ENCODE peak calls at places on chromosomes 4 and X, in four cellular contexts. H is fibroblast of lung, F is Caco-2, B is sigmoid colon. X is an unnamed sample.

GRCh38 chr4:79913581-79913980 is 159.4 kb downstream of the ANTXR2 start:
- DNase-seq in H (peak), F (no peak), B (no peak), X (no peak)

GRCh38 chrX:75582511-75582910 is 59.7 kb upstream of the ZDHHC15 start:
- DNase-seq in H (no peak), F (no peak), B (no peak), X (no peak)

GRCh38 chr4:174757736-174758135 is 71.3 kb downstream of the GLRA3 start:
- DNase-seq in H (no peak), F (no peak), B (no peak), X (no peak)

GRCh38 chrX:16671005-16671404 is 21.0 kb downstream of the S100G start:
- DNase-seq in H (peak), F (no peak), B (no peak), X (no peak)

GRCh38 chrX:147476008-147476407 is 435.7 kb upstream of the FMR1 start:
- DNase-seq in H (no peak), F (no peak), B (no peak), X (no peak)

GRCh38 chr4:177080388-177080787 is 229.3 kb upstream of the NEIL3 start:
- DNase-seq in H (no peak), F (no peak), B (no peak), X (no peak)

GRCh38 chrX:148885203-148885602 is 384.8 kb downstream of the AFF2 start:
- DNase-seq in H (no peak), F (no peak), B (no peak), X (no peak)

GRCh38 chr4:118954246-118954645 is 65.6 kb downstream of the SYNPO2 start:
- DNase-seq in H (peak), F (no peak), B (no peak), X (no peak)

GRCh38 chrX:4830880-4831557 is 1117.6 kb upstream of the PRKX start:
- DNase-seq in H (no peak), F (peak), B (no peak), X (no peak)

GRCh38 chr4:157978680-157979361 is 194.0 kb downstream of the GASK1B start:
- DNase-seq in H (peak), F (no peak), B (no peak), X (no peak)

GRCh38 chrX:18886005-18886343 is 97.9 kb downstream of the PHKA2 start:
- DNase-seq in H (no peak), F (no peak), B (no peak), X (no peak)

GRCh38 chr4:138562544-138562961 is 320.4 kb upstream of the SLC7A11 start:
- DNase-seq in H (peak), F (no peak), B (no peak), X (no peak)

GRCh38 chrX:47218920-47219815 is 687 bp downstream of the CDK16 start:
- DNase-seq in H (peak), F (peak), B (peak), X (peak)

GRCh38 chr4:70666369-70666768 is at the start of gene JCHAIN:
- DNase-seq in H (peak), F (no peak), B (no peak), X (no peak)

GRCh38 chrX:101029665-101030064 is 22.2 kb downstream of the TRMT2B start:
- DNase-seq in H (no peak), F (no peak), B (no peak), X (no peak)

GRCh38 chr4:56613101-56613862 is 67.8 kb downstream of the HOPX start:
- DNase-seq in H (peak), F (no peak), B (no peak), X (no peak)

GRCh38 chr4:7251321-7251720 is 59.0 kb downstream of the SORCS2 start:
- DNase-seq in H (no peak), F (no peak), B (no peak), X (no peak)

GRCh38 chr4:78534286-78534955 is 17.1 kb upstream of the ANXA3 start:
- DNase-seq in H (no peak), F (no peak), B (no peak), X (no peak)

GRCh38 chrX:40414335-40414734 is 166.4 kb upstream of the ATP6AP2 start:
- DNase-seq in H (no peak), F (no peak), B (no peak), X (no peak)

GRCh38 chrX:14865201-14865600 is 7.7 kb downstream of the FANCB start:
- DNase-seq in H (peak), F (no peak), B (no peak), X (no peak)

GRCh38 chr4:3399277-3400194 is 42.2 kb upstream of the HGFAC start:
- DNase-seq in H (peak), F (no peak), B (peak), X (no peak)

GRCh38 chr4:1226167-1226514 is 22.8 kb downstream of the CTBP1 start:
- DNase-seq in H (no peak), F (no peak), B (no peak), X (no peak)

GRCh38 chrX:11770320-11770719 is 12.3 kb downstream of the MSL3 start:
- DNase-seq in H (peak), F (no peak), B (no peak), X (no peak)

GRCh38 chr4:136002316-136002715 is 1530.0 kb downstream of the PCDH18 start:
- DNase-seq in H (no peak), F (no peak), B (no peak), X (no peak)

DNA sequence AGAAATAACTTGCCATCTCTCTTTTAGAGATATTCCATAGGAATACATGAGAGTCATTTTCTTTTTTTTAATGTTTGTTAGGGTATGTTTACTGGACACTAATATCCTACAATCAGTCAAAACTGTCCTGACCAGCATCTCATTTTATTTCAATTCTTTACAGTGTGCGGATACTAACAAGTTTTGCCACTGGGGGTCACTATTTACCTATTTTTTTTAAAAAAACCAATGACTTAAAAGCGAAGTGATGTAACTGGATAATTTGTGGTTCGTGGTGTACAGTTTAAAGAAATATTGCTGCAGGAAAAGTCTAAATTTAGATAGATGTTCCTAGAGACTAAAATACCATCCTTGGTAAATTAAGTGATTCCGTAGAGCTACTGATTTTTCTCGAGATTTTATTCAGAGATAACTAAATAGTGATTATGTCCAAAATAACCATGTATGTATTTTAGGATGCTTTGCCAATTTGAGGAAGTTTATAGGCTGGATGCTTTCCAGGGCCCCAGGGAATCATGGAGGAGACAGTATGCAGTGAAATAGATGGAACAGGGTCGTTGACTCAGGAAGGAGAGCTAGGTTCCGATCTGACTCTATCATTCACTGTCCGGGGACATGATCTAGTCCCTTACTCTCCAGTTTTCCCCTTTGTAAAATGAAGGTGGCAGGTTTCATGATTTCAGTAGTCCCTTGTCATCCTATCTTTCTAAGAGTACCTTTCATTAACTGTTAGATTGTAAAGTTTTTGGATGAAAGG is 34.0 kb upstream of the GNPDA2 start:
- DNase-seq in H (peak), F (no peak), B (no peak), X (no peak)
- TF ChIP-seq CTCF in H (peak), F (peak), B (peak), X (peak)

DNA sequence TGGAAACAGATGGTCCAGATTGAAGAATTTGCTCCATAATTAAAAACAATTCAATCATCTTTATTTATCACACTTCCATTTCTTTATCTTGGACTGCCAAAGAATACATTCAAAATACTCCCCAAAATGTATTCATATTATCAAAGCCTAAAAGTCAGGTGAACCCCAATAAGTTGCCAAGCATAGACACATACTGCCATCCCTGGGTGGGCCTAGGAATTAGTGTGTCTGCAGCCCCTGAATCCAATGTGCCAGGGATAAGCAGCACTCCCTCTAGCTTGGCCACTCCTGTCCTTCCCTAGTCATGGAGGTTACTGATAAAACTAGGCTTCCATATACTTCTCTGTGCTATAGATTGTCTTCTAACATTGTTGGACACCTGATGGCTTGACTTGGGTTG is 199.9 kb downstream of the TENM3 start:
- DNase-seq in H (no peak), F (no peak), B (no peak), X (no peak)
- TF ChIP-seq CTCF in H (no peak), F (no peak), B (no peak), X (no peak)

DNA sequence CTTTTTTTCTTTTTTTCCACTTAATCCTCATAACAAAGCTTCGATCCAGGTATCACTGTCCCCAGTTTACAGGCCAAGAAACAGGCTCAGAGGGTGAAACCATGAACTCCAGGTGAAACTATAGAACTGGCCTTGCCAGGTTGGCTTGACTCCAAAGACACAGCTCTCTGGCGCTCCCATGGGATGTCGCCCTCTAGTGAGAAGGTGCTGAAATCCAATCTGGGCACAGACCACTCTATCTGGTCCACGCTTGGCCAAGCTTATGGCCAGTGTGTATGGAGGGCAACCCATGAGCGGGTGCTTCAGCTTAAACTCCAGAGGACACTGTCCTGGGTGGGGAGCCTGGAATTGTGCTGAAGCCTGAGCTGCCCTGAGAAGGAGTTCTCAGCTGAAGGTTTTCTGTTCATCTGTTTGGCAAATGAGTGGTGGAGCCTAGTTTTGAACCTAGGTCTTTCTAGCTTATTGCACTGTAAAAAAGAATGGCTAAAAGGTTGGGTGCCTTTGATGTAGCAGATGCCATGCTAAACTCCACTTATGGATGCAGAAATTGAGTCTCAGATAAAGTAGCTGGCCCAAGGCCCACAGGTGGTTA is 70.5 kb downstream of the SEL1L3 start:
- DNase-seq in H (no peak), F (peak), B (no peak), X (no peak)
- TF ChIP-seq CTCF in H (no peak), F (peak), B (no peak), X (no peak)

DNA sequence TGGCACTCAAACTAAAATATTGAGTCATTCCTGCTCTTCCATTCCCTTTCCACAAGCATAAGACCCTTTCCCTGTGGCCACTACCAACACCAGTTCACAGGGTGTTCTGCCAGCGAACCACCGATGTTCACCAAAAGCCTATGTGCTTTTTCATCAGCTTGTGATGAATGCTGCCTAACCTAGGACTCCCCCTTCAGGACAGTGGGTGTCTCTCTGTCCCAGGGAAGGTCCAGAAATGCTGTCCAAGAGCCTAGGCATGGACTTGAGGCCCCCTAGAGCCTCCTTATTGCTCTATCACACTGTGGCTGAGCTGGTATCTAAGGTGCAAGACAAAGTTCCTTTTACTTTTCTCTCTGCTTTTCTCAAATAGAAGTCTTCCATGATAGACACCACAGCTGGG is 1015.6 kb downstream of the PCDH19 start:
- DNase-seq in H (no peak), F (no peak), B (no peak), X (no peak)
- TF ChIP-seq CTCF in H (no peak), F (no peak), B (no peak), X (no peak)

DNA sequence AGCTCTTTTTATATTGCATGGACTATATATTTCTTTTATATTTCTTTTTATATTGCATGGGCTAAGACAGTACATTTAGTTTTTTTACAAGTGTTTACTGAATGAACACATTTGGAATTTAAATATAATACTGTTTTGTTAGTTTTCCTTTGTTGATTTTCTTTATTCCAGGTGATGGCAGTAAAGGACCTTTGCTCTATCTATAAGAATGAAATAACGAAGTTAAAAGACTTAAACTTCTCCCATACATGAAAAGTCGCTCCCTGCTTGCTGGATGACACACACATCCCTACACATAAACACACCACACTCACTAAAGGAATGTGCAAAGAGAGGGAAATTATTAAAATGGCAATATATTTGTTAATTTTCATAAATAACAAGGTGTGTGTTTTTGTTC is 102.5 kb upstream of the ANXA10 start:
- DNase-seq in H (no peak), F (no peak), B (no peak), X (no peak)
- TF ChIP-seq CTCF in H (no peak), F (no peak), B (no peak), X (no peak)

DNA sequence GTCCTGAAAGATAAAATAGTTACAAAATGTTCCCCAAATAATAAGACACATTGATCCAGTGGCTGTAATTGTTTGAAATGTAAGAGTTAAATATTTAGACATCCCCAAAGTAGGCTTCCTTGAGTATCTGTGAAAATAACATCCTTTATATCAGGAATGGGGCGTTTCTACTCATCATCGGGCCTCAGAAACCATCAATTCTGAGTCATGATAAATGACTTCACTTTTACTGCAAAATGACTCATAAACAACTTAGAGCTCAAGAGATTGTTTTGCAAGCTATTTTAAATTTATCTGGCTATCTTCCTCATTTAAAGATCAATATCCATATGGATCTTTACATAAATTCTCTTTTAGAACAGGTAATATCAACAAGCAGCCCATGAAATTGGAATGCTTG is 369.4 kb upstream of the CNKSR2 start:
- DNase-seq in H (no peak), F (no peak), B (no peak), X (no peak)
- TF ChIP-seq CTCF in H (no peak), F (no peak), B (no peak), X (no peak)

DNA sequence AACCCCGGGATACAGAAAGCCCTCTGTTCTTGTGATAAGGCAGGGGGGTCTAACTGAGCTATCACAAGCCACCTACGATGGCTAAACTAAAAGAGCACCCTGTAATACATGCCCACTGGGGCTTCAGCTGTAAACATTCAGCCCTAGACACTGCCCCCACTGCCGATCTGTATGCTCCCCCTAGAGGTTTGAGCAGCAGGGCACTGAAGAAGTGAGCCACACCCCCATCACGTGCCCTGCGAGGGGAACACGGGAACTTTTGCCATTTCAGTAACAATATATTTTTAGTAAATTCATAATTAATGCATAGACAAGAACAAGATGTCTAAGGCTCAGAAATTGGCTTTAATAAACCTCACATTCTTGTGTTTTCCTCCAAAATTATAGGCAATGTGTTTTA is 235.2 kb upstream of the SFRP2 start:
- DNase-seq in H (no peak), F (no peak), B (no peak), X (no peak)
- TF ChIP-seq CTCF in H (no peak), F (peak), B (no peak), X (no peak)

X was measured in activated B cell treated with CpG ODN at 0.5 μM for 24 hours.